ENCODE peak calls at places on chromosomes 16 and 17, in eight cellular contexts. Y is EL; E is omental fat pad; J is activated gamma-delta T cell treated with Interleukin-2 at 50 U/mL for 16 hours; D is fibroblast of mammary gland; I is naive thymus-derived CD8-positive, alpha-beta T cell; U is NCI-H2171; Q is fibroblast of pulmonary artery. R is an unnamed sample.

GRCh38 chr17:65558683-65559311 is 2.7 kb downstream of the AXIN2 start:
- DNase-seq in Y (no peak), E (no peak), J (no peak), D (no peak), I (no peak), U (no peak), Q (no peak), R (no peak)

GRCh38 chr16:70395345-70395901 is 43.5 kb downstream of the ST3GAL2 start:
- DNase-seq in Y (peak), E (no peak), J (peak), D (peak), I (peak), U (no peak), Q (peak), R (no peak)

GRCh38 chr17:80180192-80180591 is 10.4 kb downstream of the CARD14 start:
- DNase-seq in Y (no peak), E (no peak), J (no peak), D (no peak), I (no peak), U (no peak), Q (no peak), R (no peak)

GRCh38 chr17:65473363-65473762 is 88.1 kb downstream of the AXIN2 start:
- DNase-seq in Y (no peak), E (no peak), J (no peak), D (no peak), I (no peak), U (no peak), Q (no peak), R (no peak)

GRCh38 chr16:55842369-55843104 is 9.6 kb upstream of the CES1 start:
- DNase-seq in Y (peak), E (no peak), J (peak), D (peak), I (no peak), U (peak), Q (peak), R (no peak)

GRCh38 chr17:7237761-7238417 is 1.4 kb downstream of the PHF23 start:
- DNase-seq in Y (peak), E (no peak), J (peak), D (peak), I (peak), U (peak), Q (peak), R (no peak)

GRCh38 chr16:60907645-60908044 is 1128.6 kb downstream of the CDH8 start:
- DNase-seq in Y (no peak), E (no peak), J (no peak), D (no peak), I (no peak), U (no peak), Q (no peak), R (no peak)

GRCh38 chr17:34283571-34283970 is 2.0 kb upstream of the CCL11 start:
- DNase-seq in Y (no peak), E (no peak), J (no peak), D (no peak), I (no peak), U (no peak), Q (no peak), R (no peak)

GRCh38 chr17:31780436-31780835 is 78.6 kb downstream of the COPRS start:
- DNase-seq in Y (no peak), E (no peak), J (no peak), D (no peak), I (no peak), U (no peak), Q (no peak), R (no peak)

GRCh38 chr16:6573577-6573976 is 759.1 kb upstream of the RBFOX1 start:
- DNase-seq in Y (no peak), E (no peak), J (no peak), D (no peak), I (no peak), U (no peak), Q (no peak), R (no peak)

GRCh38 chr17:45848405-45848804 is 3.7 kb downstream of the SPPL2C start:
- DNase-seq in Y (no peak), E (no peak), J (no peak), D (no peak), I (no peak), U (no peak), Q (no peak), R (no peak)

GRCh38 chr17:81512984-81513668 is 527 bp upstream of the ACTG1 start:
- DNase-seq in Y (peak), E (no peak), J (peak), D (peak), I (peak), U (peak), Q (peak), R (no peak)

GRCh38 chr16:73418051-73418450 is 370.1 kb upstream of the ZFHX3 start:
- DNase-seq in Y (no peak), E (no peak), J (no peak), D (no peak), I (no peak), U (no peak), Q (no peak), R (no peak)

GRCh38 chr16:26664086-26664485 is 402.6 kb upstream of the C16orf82 start:
- DNase-seq in Y (no peak), E (no peak), J (no peak), D (no peak), I (no peak), U (no peak), Q (no peak), R (no peak)

GRCh38 chr17:59381716-59382570 is 50.5 kb downstream of the YPEL2 start:
- DNase-seq in Y (no peak), E (no peak), J (no peak), D (no peak), I (no peak), U (no peak), Q (peak), R (no peak)

GRCh38 chr17:75471207-75471606 is 14.8 kb downstream of the TMEM94 start:
- DNase-seq in Y (no peak), E (no peak), J (no peak), D (no peak), I (no peak), U (no peak), Q (no peak), R (no peak)

GRCh38 chr16:81096715-81097208 is 567 bp upstream of the GCSH start:
- DNase-seq in Y (no peak), E (no peak), J (no peak), D (no peak), I (no peak), U (no peak), Q (no peak), R (no peak)

GRCh38 chr17:60102632-60103047 is 23.9 kb upstream of the HEATR6 start:
- DNase-seq in Y (peak), E (no peak), J (no peak), D (peak), I (peak), U (no peak), Q (peak), R (no peak)

GRCh38 chr17:82896071-82897000 is 56.5 kb upstream of the ZNF750 start:
- DNase-seq in Y (no peak), E (no peak), J (no peak), D (no peak), I (no peak), U (no peak), Q (no peak), R (no peak)

GRCh38 chr17:11582217-11582616 is 16.1 kb upstream of the DNAH9 start:
- DNase-seq in Y (no peak), E (no peak), J (no peak), D (no peak), I (no peak), U (no peak), Q (no peak), R (no peak)

GRCh38 chr17:54426287-54426886 is 474.3 kb upstream of the TOM1L1 start:
- DNase-seq in Y (no peak), E (no peak), J (no peak), D (peak), I (no peak), U (no peak), Q (peak), R (no peak)

GRCh38 chr17:38585056-38585804 is 20.5 kb downstream of the SRCIN1 start:
- DNase-seq in Y (no peak), E (no peak), J (no peak), D (no peak), I (no peak), U (peak), Q (no peak), R (no peak)

GRCh38 chr16:89599451-89599858 is 14.0 kb upstream of the DPEP1 start:
- DNase-seq in Y (peak), E (no peak), J (peak), D (peak), I (no peak), U (no peak), Q (no peak), R (no peak)